ENCODE peak calls at places on chromosomes 4 and X, in eight cellular contexts. K is neural crest cell, J is progenitor cell of endocrine pancreas, I is left ventricle myocardium inferior, N is SK-N-SH, B is GM12878, C is AG10803, D is sigmoid colon. P is an unnamed sample.

GRCh38 chrX:107574054-107574683 is 54.1 kb upstream of the PRPS1 start:
- DNase-seq in K (no peak), J (no peak), I (no peak), N (no peak), B (no peak), C (peak), D (no peak), P (no peak)

GRCh38 chrX:139680356-139680755 is 27.6 kb downstream of the MCF2 start:
- DNase-seq in K (no peak), J (no peak), I (no peak), N (no peak), B (no peak), C (no peak), D (no peak), P (no peak)

GRCh38 chrX:5236096-5236495 is 992.6 kb downstream of the NLGN4X start:
- DNase-seq in K (peak), J (peak), I (no peak), N (peak), B (no peak), C (no peak), D (no peak), P (no peak)

GRCh38 chr4:185833055-185833598 is 21.1 kb upstream of the SORBS2 start:
- DNase-seq in K (no peak), J (no peak), I (no peak), N (no peak), B (no peak), C (peak), D (no peak), P (no peak)

GRCh38 chrX:53437211-53437610 is 3.0 kb upstream of the HSD17B10 start:
- DNase-seq in K (no peak), J (no peak), I (no peak), N (no peak), B (no peak), C (no peak), D (no peak), P (no peak)

GRCh38 chr4:110778526-110778925 is 155.6 kb upstream of the PITX2 start:
- DNase-seq in K (no peak), J (no peak), I (no peak), N (no peak), B (no peak), C (no peak), D (no peak), P (no peak)

GRCh38 chr4:80876810-80877209 is 153.7 kb upstream of the BMP3 start:
- DNase-seq in K (no peak), J (no peak), I (no peak), N (no peak), B (peak), C (peak), D (no peak), P (no peak)

GRCh38 chr4:4901877-4902276 is 42.4 kb downstream of the MSX1 start:
- DNase-seq in K (no peak), J (no peak), I (no peak), N (no peak), B (no peak), C (no peak), D (no peak), P (no peak)

GRCh38 chr4:183912585-183912984 is 7.5 kb downstream of the STOX2 start:
- DNase-seq in K (no peak), J (no peak), I (no peak), N (no peak), B (no peak), C (no peak), D (no peak), P (no peak)

GRCh38 chrX:63855896-63856295 is 70.9 kb upstream of the ARHGEF9 start:
- DNase-seq in K (no peak), J (no peak), I (no peak), N (no peak), B (no peak), C (peak), D (no peak), P (no peak)

GRCh38 chr4:186761281-186761897 is 37.7 kb upstream of the FAT1 start:
- DNase-seq in K (no peak), J (no peak), I (no peak), N (no peak), B (no peak), C (no peak), D (no peak), P (no peak)

GRCh38 chrX:74061879-74062278 is 242.1 kb upstream of the ZCCHC13 start:
- DNase-seq in K (no peak), J (no peak), I (no peak), N (no peak), B (no peak), C (no peak), D (no peak), P (no peak)

GRCh38 chr4:4559596-4559995 is 17.7 kb upstream of the STX18 start:
- DNase-seq in K (no peak), J (no peak), I (no peak), N (no peak), B (no peak), C (peak), D (no peak), P (no peak)

GRCh38 chr4:15451181-15451865 is 18.4 kb upstream of the CC2D2A start:
- DNase-seq in K (no peak), J (no peak), I (no peak), N (no peak), B (no peak), C (peak), D (no peak), P (no peak)

GRCh38 chr4:185535818-185536729 is 767 bp upstream of the PDLIM3 start:
- DNase-seq in K (no peak), J (no peak), I (peak), N (peak), B (no peak), C (peak), D (peak), P (peak)

GRCh38 chr4:86453044-86453501 is 93.2 kb upstream of the MAPK10 start:
- DNase-seq in K (no peak), J (no peak), I (peak), N (no peak), B (no peak), C (no peak), D (peak), P (no peak)

GRCh38 chr4:96149911-96150310 is 310.0 kb downstream of the PDHA2 start:
- DNase-seq in K (no peak), J (no peak), I (no peak), N (no peak), B (no peak), C (no peak), D (no peak), P (no peak)

GRCh38 chrX:135625995-135626394 is 87.4 kb upstream of the CT45A1 start:
- DNase-seq in K (no peak), J (no peak), I (no peak), N (peak), B (no peak), C (peak), D (no peak), P (peak)

GRCh38 chr4:157012781-157013180 is 41.2 kb upstream of the PDGFC start:
- DNase-seq in K (no peak), J (no peak), I (no peak), N (no peak), B (no peak), C (peak), D (no peak), P (no peak)

GRCh38 chrX:32985544-32985943 is 225.8 kb downstream of the DMD start:
- DNase-seq in K (no peak), J (no peak), I (no peak), N (no peak), B (no peak), C (no peak), D (no peak), P (peak)

GRCh38 chrX:130994671-130995070 is 63.5 kb upstream of the ARHGAP36 start:
- DNase-seq in K (peak), J (peak), I (no peak), N (peak), B (no peak), C (peak), D (no peak), P (peak)

GRCh38 chr4:97153042-97153441 is 990.2 kb downstream of the STPG2 start:
- DNase-seq in K (no peak), J (no peak), I (no peak), N (peak), B (no peak), C (no peak), D (no peak), P (no peak)

GRCh38 chr4:40149960-40150385 is 46.9 kb upstream of the RHOH start:
- DNase-seq in K (peak), J (no peak), I (peak), N (peak), B (peak), C (peak), D (no peak), P (peak)

GRCh38 chr4:38753021-38753806 is 29.6 kb downstream of the TLR10 start:
- DNase-seq in K (peak), J (peak), I (peak), N (peak), B (no peak), C (peak), D (peak), P (peak)

GRCh38 chr4:9936128-9936644 is 85.1 kb downstream of the SLC2A9 start:
- DNase-seq in K (no peak), J (no peak), I (no peak), N (no peak), B (no peak), C (no peak), D (no peak), P (no peak)

GRCh38 chrX:53048169-53049126 is at the start of gene GPR173:
- DNase-seq in K (peak), J (peak), I (peak), N (peak), B (no peak), C (peak), D (peak), P (peak)

GRCh38 chrX:119688856-119689455 is 4.0 kb downstream of the SEPTIN6 start:
- DNase-seq in K (no peak), J (no peak), I (no peak), N (no peak), B (no peak), C (no peak), D (no peak), P (no peak)

GRCh38 chrX:12974217-12974796 is 603 bp upstream of the TMSB4X start:
- DNase-seq in K (peak), J (no peak), I (peak), N (peak), B (no peak), C (peak), D (peak), P (no peak)

GRCh38 chrX:93422693-93423092 is 250.7 kb downstream of the NAP1L3 start:
- DNase-seq in K (peak), J (peak), I (no peak), N (peak), B (no peak), C (no peak), D (no peak), P (no peak)
- TF ChIP-seq CTCF in K (peak), J (peak), I (peak), N (peak), B (peak), C (peak), D (no peak), P (peak)

GRCh38 chr4:1759818-1760223 is 33.3 kb upstream of the FGFR3 start:
- DNase-seq in K (no peak), J (no peak), I (no peak), N (no peak), B (no peak), C (no peak), D (no peak), P (no peak)
- TF ChIP-seq CTCF in K (no peak), J (no peak), I (no peak), N (no peak), B (no peak), C (no peak), D (no peak), P (no peak)

GRCh38 chr4:153159016-153159415 is 45.2 kb upstream of the TRIM2 start:
- DNase-seq in K (no peak), J (no peak), I (no peak), N (no peak), B (no peak), C (no peak), D (no peak), P (no peak)
- TF ChIP-seq CTCF in K (peak), J (peak), I (no peak), N (peak), B (no peak), C (no peak), D (no peak), P (peak)

GRCh38 chr4:137861682-137862081 is 329.4 kb upstream of the PCDH18 start:
- DNase-seq in K (no peak), J (no peak), I (no peak), N (peak), B (no peak), C (peak), D (no peak), P (no peak)
- TF ChIP-seq CTCF in K (peak), J (peak), I (peak), N (peak), B (no peak), C (peak), D (peak), P (peak)

GRCh38 chr4:84051728-84052127 is 447.4 kb downstream of the NKX6-1 start:
- DNase-seq in K (no peak), J (no peak), I (no peak), N (no peak), B (no peak), C (no peak), D (no peak), P (no peak)

GRCh38 chr4:84050014-84050413 is 449.1 kb downstream of the NKX6-1 start:
- DNase-seq in K (no peak), J (no peak), I (no peak), N (no peak), B (no peak), C (no peak), D (no peak), P (no peak)
- TF ChIP-seq CTCF in K (no peak), J (no peak), I (no peak), N (no peak), B (no peak), C (no peak), D (no peak), P (peak)

GRCh38 chr4:158268553-158268952 is 58.3 kb downstream of the TMEM144 start:
- DNase-seq in K (no peak), J (no peak), I (no peak), N (no peak), B (no peak), C (no peak), D (no peak), P (no peak)
- TF ChIP-seq CTCF in K (no peak), J (no peak), I (no peak), N (no peak), B (no peak), C (peak), D (no peak), P (no peak)

GRCh38 chr4:7845493-7846124 is 94.1 kb downstream of the AFAP1 start:
- DNase-seq in K (no peak), J (no peak), I (no peak), N (no peak), B (no peak), C (no peak), D (peak), P (no peak)
- TF ChIP-seq CTCF in K (no peak), J (no peak), I (no peak), N (peak), B (peak), C (peak), D (no peak), P (peak)

GRCh38 chr4:23630110-23630509 is 259.7 kb downstream of the PPARGC1A start:
- DNase-seq in K (no peak), J (no peak), I (no peak), N (no peak), B (no peak), C (no peak), D (no peak), P (no peak)
- TF ChIP-seq CTCF in K (no peak), J (no peak), I (no peak), N (no peak), B (no peak), C (no peak), D (no peak), P (no peak)